ENCODE peak calls at places on chromosomes 1 and 21, in five cellular contexts. N is endothelial cell of umbilical vein, J is mammary epithelial cell, Y is Peyer's patch, M is GM23248. T is an unnamed sample.

GRCh38 chr1:204402391-204402790 is 9.2 kb downstream of the PPP1R15B start:
- DNase-seq in N (no peak), J (no peak), Y (no peak), M (no peak), T (no peak)

GRCh38 chr1:200279810-200280411 is 129.9 kb downstream of the ZNF281 start:
- DNase-seq in N (peak), J (peak), Y (peak), M (peak), T (no peak)

GRCh38 chr1:220789532-220790147 is 2.9 kb downstream of the MTARC1 start:
- DNase-seq in N (no peak), J (no peak), Y (no peak), M (no peak), T (no peak)

GRCh38 chr21:17387030-17387617 is 125.7 kb upstream of the CXADR start:
- DNase-seq in N (peak), J (peak), Y (peak), M (peak), T (no peak)

GRCh38 chr1:204736861-204737260 is 51.3 kb upstream of the LRRN2 start:
- DNase-seq in N (no peak), J (no peak), Y (no peak), M (no peak), T (no peak)

GRCh38 chr1:18734461-18735368 is 104.1 kb downstream of the PAX7 start:
- DNase-seq in N (no peak), J (no peak), Y (no peak), M (no peak), T (no peak)

GRCh38 chr1:87794788-87795614 is 466.3 kb downstream of the LMO4 start:
- DNase-seq in N (peak), J (peak), Y (no peak), M (peak), T (no peak)

GRCh38 chr1:212034516-212035122 is 738 bp downstream of the INTS7 start:
- DNase-seq in N (no peak), J (no peak), Y (no peak), M (no peak), T (no peak)

GRCh38 chr1:41390171-41390570 is 28.9 kb downstream of the FOXO6 start:
- DNase-seq in N (no peak), J (no peak), Y (no peak), M (no peak), T (no peak)

GRCh38 chr1:92299477-92300125 is 742 bp downstream of the RPAP2 start:
- DNase-seq in N (peak), J (peak), Y (no peak), M (peak), T (no peak)

GRCh38 chr1:246425139-246425794 is 81.8 kb downstream of the SMYD3 start:
- DNase-seq in N (no peak), J (peak), Y (no peak), M (no peak), T (no peak)

GRCh38 chr1:236989290-236990051 is 14.8 kb downstream of the MT1HL1 start:
- DNase-seq in N (no peak), J (no peak), Y (no peak), M (no peak), T (no peak)

GRCh38 chr1:37186246-37186756 is 152.0 kb upstream of the GRIK3 start:
- DNase-seq in N (no peak), J (no peak), Y (no peak), M (no peak), T (no peak)

GRCh38 chr1:35560256-35561225 is 2.9 kb downstream of the NCDN start:
- DNase-seq in N (no peak), J (no peak), Y (no peak), M (peak), T (peak)

GRCh38 chr1:151846062-151846568 is 6.5 kb upstream of the C2CD4D start:
- DNase-seq in N (peak), J (peak), Y (peak), M (peak), T (no peak)

GRCh38 chr1:213370523-213370922 is 319.5 kb downstream of the RPS6KC1 start:
- DNase-seq in N (no peak), J (no peak), Y (no peak), M (no peak), T (no peak)

GRCh38 chr1:30966690-30967369 is 58.3 kb upstream of the SDC3 start:
- DNase-seq in N (peak), J (peak), Y (no peak), M (peak), T (no peak)

GRCh38 chr1:167825419-167826079 is 88.4 kb downstream of the ADCY10 start:
- DNase-seq in N (no peak), J (no peak), Y (no peak), M (no peak), T (no peak)

GRCh38 chr1:177368255-177368654 is 197.5 kb downstream of the BRINP2 start:
- DNase-seq in N (no peak), J (peak), Y (no peak), M (peak), T (no peak)

GRCh38 chr1:201883786-201884185 is 4.9 kb upstream of the SHISA4 start:
- DNase-seq in N (peak), J (peak), Y (peak), M (peak), T (peak)

GRCh38 chr1:150551784-150552691 is 2.8 kb downstream of the ADAMTSL4 start:
- DNase-seq in N (peak), J (peak), Y (peak), M (peak), T (no peak)

GRCh38 chr1:155008015-155008941 is 5.7 kb downstream of the ZBTB7B start:
- DNase-seq in N (no peak), J (no peak), Y (peak), M (no peak), T (no peak)

GRCh38 chr1:113303252-113303651 is 87.1 kb upstream of the MAGI3 start:
- DNase-seq in N (no peak), J (no peak), Y (no peak), M (no peak), T (no peak)

GRCh38 chr1:6259491-6260362 is 1.2 kb downstream of the GPR153 start:
- DNase-seq in N (peak), J (peak), Y (peak), M (peak), T (no peak)

GRCh38 chr1:159790237-159790917 is 9.6 kb downstream of the DUSP23 start:
- DNase-seq in N (peak), J (no peak), Y (no peak), M (peak), T (no peak)

GRCh38 chr1:244896550-244896949 is 32.2 kb upstream of the HNRNPU start:
- DNase-seq in N (peak), J (no peak), Y (no peak), M (peak), T (no peak)

GRCh38 chr1:244904119-244904518 is 39.8 kb upstream of the HNRNPU start:
- DNase-seq in N (no peak), J (no peak), Y (no peak), M (no peak), T (no peak)

GRCh38 chr1:244897476-244898254 is 33.3 kb upstream of the HNRNPU start:
- DNase-seq in N (no peak), J (no peak), Y (no peak), M (no peak), T (no peak)

GRCh38 chr1:244901400-244901799 is 37.1 kb upstream of the HNRNPU start:
- DNase-seq in N (no peak), J (no peak), Y (peak), M (no peak), T (no peak)
- H3K27ac ChIP-seq in N (no peak), J (no peak), Y (no peak), M (no peak), T (no peak)

GRCh38 chr1:206001476-206001888 is 1.7 kb downstream of the RAB7B start:
- DNase-seq in N (peak), J (peak), Y (no peak), M (peak), T (peak)
- H3K27ac ChIP-seq in N (no peak), J (peak), Y (no peak), M (peak), T (no peak)

DNA sequence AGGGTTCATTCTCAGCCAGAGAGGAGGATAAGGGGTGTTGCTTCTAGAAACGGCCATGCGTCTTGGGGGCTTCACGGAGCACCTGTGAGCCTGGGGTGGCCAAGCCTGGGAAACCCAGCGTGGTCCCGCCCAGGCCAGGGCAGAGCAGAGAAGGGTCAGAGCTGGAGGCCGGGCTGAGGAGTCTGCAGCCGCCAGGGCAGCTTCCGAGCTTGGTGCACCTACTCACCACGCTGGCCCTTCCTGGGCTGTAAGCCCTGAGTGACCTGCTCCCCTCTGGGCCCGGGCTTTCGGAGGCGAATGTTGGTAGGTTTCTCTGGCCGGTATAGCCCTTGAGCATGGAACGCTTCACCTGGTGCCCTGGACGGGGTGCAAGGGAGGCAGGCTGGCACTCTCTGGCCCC is 169.8 kb upstream of the ARHGEF16 start:
- DNase-seq in N (no peak), J (no peak), Y (no peak), M (no peak), T (no peak)
- H3K27ac ChIP-seq in N (no peak), J (no peak), Y (no peak), M (no peak), T (no peak)

DNA sequence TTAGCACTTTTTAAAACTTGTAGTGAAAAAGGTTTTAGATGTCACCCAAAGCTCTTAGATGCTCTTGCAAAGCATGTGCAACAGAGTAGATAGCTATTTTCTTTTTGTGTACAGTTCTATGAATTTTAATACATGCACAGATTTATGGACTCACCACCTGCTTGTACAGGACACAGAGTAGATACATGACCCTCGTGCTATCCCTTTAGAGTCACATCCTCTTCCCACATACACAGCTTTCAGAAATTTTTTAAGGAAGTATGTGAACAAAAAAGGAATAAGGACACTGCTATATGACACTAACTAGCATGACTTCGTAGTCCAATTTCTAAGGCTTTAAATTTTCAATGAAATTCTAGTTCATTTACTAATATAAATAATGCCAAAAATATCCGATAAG is 61.0 kb downstream of the ABL2 start:
- DNase-seq in N (no peak), J (no peak), Y (no peak), M (no peak), T (no peak)
- H3K27ac ChIP-seq in N (no peak), J (no peak), Y (no peak), M (no peak), T (no peak)

T was measured in caudate nucleus.